ENCODE peak calls at places on chromosomes 7 and 10, in four cellular contexts. One of them, this sample, is unnamed.

GRCh38 chr7:44972562-44972961 is 6.3 kb downstream of the MYO1G start:
- DNase-seq in uterus: no peak
- DNase-seq in HCT116: no peak
- DNase-seq in MCF 10A: no peak
- DNase-seq in this sample: no peak

GRCh38 chr7:158581440-158582088 is 6.1 kb downstream of the PTPRN2 start:
- DNase-seq in MCF 10A: no peak
- DNase-seq in HCT116: no peak
- DNase-seq in uterus: no peak
- DNase-seq in this sample: no peak

GRCh38 chr7:121313793-121314676 is 14.8 kb upstream of the WNT16 start:
- DNase-seq in MCF 10A: peak
- DNase-seq in HCT116: peak
- DNase-seq in uterus: no peak
- DNase-seq in this sample: no peak

GRCh38 chr10:77603529-77603927 is 34.1 kb downstream of the KCNMA1 start:
- DNase-seq in uterus: no peak
- DNase-seq in HCT116: no peak
- DNase-seq in MCF 10A: peak
- DNase-seq in this sample: no peak

GRCh38 chr10:43585046-43585445 is 10.6 kb upstream of the ZNF239 start:
- DNase-seq in uterus: no peak
- DNase-seq in HCT116: no peak
- DNase-seq in MCF 10A: no peak
- DNase-seq in this sample: no peak

GRCh38 chr7:25032774-25033743 is 53.1 kb upstream of the OSBPL3 start:
- DNase-seq in HCT116: no peak
- DNase-seq in uterus: no peak
- DNase-seq in MCF 10A: no peak
- DNase-seq in this sample: no peak

GRCh38 chr7:44280636-44280992 is 44.8 kb downstream of the CAMK2B start:
- DNase-seq in MCF 10A: no peak
- DNase-seq in uterus: peak
- DNase-seq in HCT116: no peak
- DNase-seq in this sample: no peak

GRCh38 chr7:27129729-27130539 is 623 bp downstream of the HOXA4 start:
- DNase-seq in HCT116: no peak
- DNase-seq in uterus: no peak
- DNase-seq in MCF 10A: no peak
- DNase-seq in this sample: no peak

GRCh38 chr7:87206361-87206760 is 13.2 kb downstream of the TMEM243 start:
- DNase-seq in HCT116: no peak
- DNase-seq in uterus: no peak
- DNase-seq in MCF 10A: no peak
- DNase-seq in this sample: no peak

GRCh38 chr7:45124351-45124750 is 12.9 kb upstream of the TBRG4 start:
- DNase-seq in HCT116: no peak
- DNase-seq in uterus: no peak
- DNase-seq in MCF 10A: no peak
- DNase-seq in this sample: no peak

GRCh38 chr10:77204171-77204570 is 433.4 kb downstream of the KCNMA1 start:
- DNase-seq in HCT116: no peak
- DNase-seq in MCF 10A: no peak
- DNase-seq in uterus: no peak
- DNase-seq in this sample: no peak

GRCh38 chr10:60446855-60447254 is 57.2 kb upstream of the ANK3 start:
- DNase-seq in uterus: no peak
- DNase-seq in MCF 10A: no peak
- DNase-seq in HCT116: no peak
- DNase-seq in this sample: no peak

GRCh38 chr10:69851306-69851705 is 49.6 kb downstream of the COL13A1 start:
- DNase-seq in HCT116: no peak
- DNase-seq in uterus: no peak
- DNase-seq in MCF 10A: no peak
- DNase-seq in this sample: no peak

GRCh38 chr10:110530131-110530831 is 32.6 kb downstream of the DUSP5 start:
- DNase-seq in MCF 10A: peak
- DNase-seq in HCT116: peak
- DNase-seq in uterus: no peak
- DNase-seq in this sample: no peak